ENCODE peak calls at places on chromosomes 16 and 17, in five cellular contexts. One of them, this sample, is unnamed.

GRCh38 chr17:77611791-77612466 is 346.6 kb upstream of the TNRC6C start:
- DNase-seq in RKO: no peak
- DNase-seq in fibroblast of lung: no peak
- DNase-seq in thoracic aorta: no peak
- DNase-seq in Right ventricle myocardium superior: no peak
- DNase-seq in this sample: no peak

GRCh38 chr16:17469742-17470001 is 1.1 kb downstream of the XYLT1 start:
- DNase-seq in thoracic aorta: no peak
- DNase-seq in RKO: no peak
- DNase-seq in fibroblast of lung: no peak
- DNase-seq in Right ventricle myocardium superior: no peak
- DNase-seq in this sample: no peak

GRCh38 chr17:42522263-42522790 is 13.7 kb upstream of the NAGLU start:
- DNase-seq in fibroblast of lung: no peak
- DNase-seq in thoracic aorta: no peak
- DNase-seq in Right ventricle myocardium superior: peak
- DNase-seq in RKO: no peak
- DNase-seq in this sample: no peak

GRCh38 chr16:68893710-68894705 is 50.7 kb downstream of the TANGO6 start:
- DNase-seq in RKO: peak
- DNase-seq in Right ventricle myocardium superior: peak
- DNase-seq in thoracic aorta: no peak
- DNase-seq in fibroblast of lung: peak
- DNase-seq in this sample: no peak

GRCh38 chr17:38920374-38921291 is 4.8 kb upstream of the LASP1NB start:
- DNase-seq in thoracic aorta: no peak
- DNase-seq in RKO: no peak
- DNase-seq in fibroblast of lung: no peak
- DNase-seq in Right ventricle myocardium superior: no peak
- DNase-seq in this sample: no peak

GRCh38 chr17:57572062-57572461 is 173.0 kb downstream of the CCDC182 start:
- DNase-seq in thoracic aorta: no peak
- DNase-seq in RKO: no peak
- DNase-seq in fibroblast of lung: no peak
- DNase-seq in Right ventricle myocardium superior: no peak
- DNase-seq in this sample: no peak

GRCh38 chr17:73386561-73386960 is 74.8 kb upstream of the CDC42EP4 start:
- DNase-seq in fibroblast of lung: no peak
- DNase-seq in thoracic aorta: no peak
- DNase-seq in Right ventricle myocardium superior: no peak
- DNase-seq in RKO: no peak
- DNase-seq in this sample: no peak

GRCh38 chr17:29643817-29644160 is 21.1 kb upstream of the CORO6 start:
- DNase-seq in fibroblast of lung: no peak
- DNase-seq in RKO: no peak
- DNase-seq in thoracic aorta: no peak
- DNase-seq in Right ventricle myocardium superior: no peak
- DNase-seq in this sample: no peak

GRCh38 chr16:49465661-49466528 is 92.3 kb downstream of the C16orf78 start:
- DNase-seq in Right ventricle myocardium superior: no peak
- DNase-seq in fibroblast of lung: no peak
- DNase-seq in RKO: no peak
- DNase-seq in thoracic aorta: no peak
- DNase-seq in this sample: no peak

GRCh38 chr17:61400058-61400785 is 579 bp downstream of the TBX2 start:
- DNase-seq in Right ventricle myocardium superior: peak
- DNase-seq in thoracic aorta: no peak
- DNase-seq in RKO: no peak
- DNase-seq in fibroblast of lung: peak
- DNase-seq in this sample: no peak

GRCh38 chr16:30747331-30747730 is 894 bp upstream of the PHKG2 start:
- DNase-seq in thoracic aorta: no peak
- DNase-seq in fibroblast of lung: peak
- DNase-seq in RKO: peak
- DNase-seq in Right ventricle myocardium superior: no peak
- DNase-seq in this sample: peak

GRCh38 chr17:68390888-68391545 is 66.3 kb downstream of the WIPI1 start:
- DNase-seq in RKO: no peak
- DNase-seq in fibroblast of lung: peak
- DNase-seq in thoracic aorta: no peak
- DNase-seq in Right ventricle myocardium superior: no peak
- DNase-seq in this sample: no peak

GRCh38 chr17:45222994-45223540 is 1.4 kb downstream of the FMNL1 start:
- DNase-seq in Right ventricle myocardium superior: peak
- DNase-seq in fibroblast of lung: no peak
- DNase-seq in thoracic aorta: no peak
- DNase-seq in RKO: no peak
- DNase-seq in this sample: no peak